ENCODE peak calls at places on chromosomes 12 and 14, in ten cellular contexts. K is hepatic stellate cell; W is choroid plexus epithelial cell; H is COR-L47; I is HuH-7; U is hepatocyte; Z is body of pancreas; S is globus pallidus; J is stimulated activated CD4-positive, alpha-beta T cell treated with anti-CD3 and anti-CD28 coated beads, Interleukin-15, amount 100 ng/mL, for 1 hour; Q is GDM1. O is an unnamed sample.

GRCh38 chr12:131775904-131776889 is 52.0 kb upstream of the MMP17 start:
- DNase-seq in K (no peak), W (no peak), H (no peak), I (no peak), U (no peak), Z (no peak), S (no peak), J (no peak), Q (no peak), O (no peak)

GRCh38 chr12:94379479-94380113 is 80.1 kb downstream of the CEP83 start:
- DNase-seq in K (no peak), W (no peak), H (no peak), I (no peak), U (no peak), Z (no peak), S (no peak), J (no peak), Q (no peak), O (no peak)

GRCh38 chr14:23078692-23079116 is 16.2 kb downstream of the ACIN1 start:
- DNase-seq in K (peak), W (peak), H (no peak), I (no peak), U (peak), Z (peak), S (peak), J (no peak), Q (no peak), O (no peak)

GRCh38 chr12:27480031-27480430 is 33.5 kb downstream of the SMCO2 start:
- DNase-seq in K (no peak), W (no peak), H (no peak), I (no peak), U (no peak), Z (no peak), S (no peak), J (no peak), Q (no peak), O (no peak)

GRCh38 chr14:24437020-24437735 is 5.4 kb downstream of the SDR39U1 start:
- DNase-seq in K (no peak), W (no peak), H (no peak), I (no peak), U (no peak), Z (no peak), S (no peak), J (no peak), Q (peak), O (no peak)

GRCh38 chr12:51270847-51271518 is 768 bp upstream of the SMAGP start:
- DNase-seq in K (peak), W (peak), H (no peak), I (peak), U (peak), Z (peak), S (no peak), J (no peak), Q (no peak), O (no peak)

GRCh38 chr12:128737292-128737966 is 86.3 kb downstream of the SLC15A4 start:
- DNase-seq in K (no peak), W (no peak), H (no peak), I (no peak), U (no peak), Z (no peak), S (no peak), J (no peak), Q (no peak), O (no peak)

GRCh38 chr12:115135800-115136211 is 451.8 kb upstream of the TBX3 start:
- DNase-seq in K (peak), W (peak), H (no peak), I (no peak), U (peak), Z (peak), S (peak), J (no peak), Q (no peak), O (no peak)

GRCh38 chr12:79934309-79935020 is 432 bp downstream of the PPP1R12A start:
- DNase-seq in K (peak), W (peak), H (no peak), I (peak), U (peak), Z (no peak), S (peak), J (peak), Q (peak), O (no peak)

GRCh38 chr12:29149691-29150382 is 759 bp downstream of the FAR2 start:
- DNase-seq in K (no peak), W (no peak), H (no peak), I (no peak), U (no peak), Z (no peak), S (no peak), J (no peak), Q (no peak), O (no peak)

GRCh38 chr14:51211149-51211548 is 28.9 kb upstream of the TMX1 start:
- DNase-seq in K (no peak), W (peak), H (peak), I (no peak), U (no peak), Z (peak), S (no peak), J (no peak), Q (no peak), O (no peak)

GRCh38 chr14:90275820-90276219 is 19.5 kb downstream of the PSMC1 start:
- DNase-seq in K (no peak), W (peak), H (no peak), I (no peak), U (no peak), Z (no peak), S (no peak), J (no peak), Q (no peak), O (no peak)

GRCh38 chr12:27305673-27306504 is 26.7 kb upstream of the BMAL2 start:
- DNase-seq in K (peak), W (peak), H (no peak), I (peak), U (peak), Z (no peak), S (peak), J (no peak), Q (no peak), O (no peak)

GRCh38 chr12:68951652-68952051 is 18.7 kb upstream of the CPM start:
- DNase-seq in K (no peak), W (peak), H (no peak), I (no peak), U (peak), Z (no peak), S (no peak), J (no peak), Q (no peak), O (no peak)

GRCh38 chr12:113316155-113316554 is 18.8 kb downstream of the SLC8B1 start:
- DNase-seq in K (no peak), W (no peak), H (no peak), I (no peak), U (no peak), Z (no peak), S (no peak), J (no peak), Q (no peak), O (no peak)

GRCh38 chr12:115354007-115354452 is 670.1 kb upstream of the TBX3 start:
- DNase-seq in K (peak), W (peak), H (no peak), I (no peak), U (peak), Z (peak), S (no peak), J (no peak), Q (no peak), O (no peak)

GRCh38 chr14:71716371-71716770 is 215.9 kb upstream of the RGS6 start:
- DNase-seq in K (no peak), W (peak), H (no peak), I (no peak), U (no peak), Z (no peak), S (no peak), J (no peak), Q (no peak), O (no peak)

GRCh38 chr14:49366416-49366815 is 219.8 kb downstream of the RPS29 start:
- DNase-seq in K (no peak), W (no peak), H (no peak), I (no peak), U (peak), Z (no peak), S (no peak), J (no peak), Q (no peak), O (no peak)

GRCh38 chr12:50275545-50275944 is 7.8 kb downstream of the LIMA1 start:
- DNase-seq in K (no peak), W (no peak), H (no peak), I (no peak), U (no peak), Z (peak), S (no peak), J (no peak), Q (peak), O (no peak)

GRCh38 chr12:76142305-76142704 is 57.8 kb upstream of the NAP1L1 start:
- DNase-seq in K (no peak), W (no peak), H (no peak), I (no peak), U (no peak), Z (no peak), S (no peak), J (no peak), Q (no peak), O (no peak)

GRCh38 chr14:103070263-103070885 is 13.0 kb upstream of the CDC42BPB start:
- DNase-seq in K (no peak), W (no peak), H (no peak), I (no peak), U (no peak), Z (no peak), S (no peak), J (no peak), Q (no peak), O (no peak)

GRCh38 chr14:28142400-28143015 is 624.1 kb upstream of the FOXG1 start:
- DNase-seq in K (no peak), W (peak), H (peak), I (no peak), U (peak), Z (no peak), S (peak), J (no peak), Q (no peak), O (no peak)

GRCh38 chr14:71551291-71551955 is 380.8 kb upstream of the RGS6 start:
- DNase-seq in K (peak), W (peak), H (no peak), I (no peak), U (peak), Z (no peak), S (no peak), J (no peak), Q (no peak), O (no peak)

GRCh38 chr12:21026302-21026701 is 104.7 kb upstream of the SLCO1B1 start:
- DNase-seq in K (no peak), W (peak), H (no peak), I (no peak), U (no peak), Z (no peak), S (no peak), J (no peak), Q (no peak), O (no peak)

GRCh38 chr12:43816168-43816567 is 10.1 kb upstream of the TWF1 start:
- DNase-seq in K (no peak), W (no peak), H (no peak), I (no peak), U (no peak), Z (no peak), S (no peak), J (no peak), Q (no peak), O (no peak)

GRCh38 chr12:59808317-59808910 is 212.6 kb downstream of the SLC16A7 start:
- DNase-seq in K (peak), W (peak), H (peak), I (peak), U (peak), Z (no peak), S (peak), J (no peak), Q (no peak), O (no peak)

GRCh38 chr12:96401061-96401871 is 1.0 kb upstream of the CDK17 start:
- DNase-seq in K (peak), W (peak), H (peak), I (peak), U (peak), Z (peak), S (peak), J (no peak), Q (no peak), O (peak)

GRCh38 chr12:57208946-57209282 is 7.7 kb upstream of the NXPH4 start:
- DNase-seq in K (no peak), W (no peak), H (no peak), I (no peak), U (no peak), Z (no peak), S (peak), J (no peak), Q (no peak), O (no peak)

GRCh38 chr12:32418903-32419519 is 19.7 kb downstream of the FGD4 start:
- DNase-seq in K (no peak), W (no peak), H (no peak), I (no peak), U (no peak), Z (no peak), S (no peak), J (no peak), Q (no peak), O (no peak)

GRCh38 chr14:104138891-104139459 is 588 bp downstream of the KIF26A start:
- DNase-seq in K (no peak), W (peak), H (no peak), I (no peak), U (no peak), Z (peak), S (no peak), J (no peak), Q (no peak), O (no peak)

GRCh38 chr12:26246483-26247164 is 51.3 kb downstream of the SSPN start:
- DNase-seq in K (no peak), W (no peak), H (no peak), I (peak), U (peak), Z (no peak), S (no peak), J (no peak), Q (no peak), O (no peak)

GRCh38 chr12:31353730-31354708 is 28.1 kb upstream of the SINHCAF start:
- DNase-seq in K (no peak), W (peak), H (no peak), I (peak), U (peak), Z (no peak), S (peak), J (no peak), Q (no peak), O (no peak)

GRCh38 chr12:62268956-62269355 is 8.8 kb downstream of the USP15 start:
- DNase-seq in K (no peak), W (peak), H (no peak), I (no peak), U (no peak), Z (no peak), S (no peak), J (no peak), Q (no peak), O (no peak)

GRCh38 chr12:6547987-6548386 is 7.9 kb downstream of the IFFO1 start:
- DNase-seq in K (peak), W (peak), H (no peak), I (no peak), U (no peak), Z (no peak), S (no peak), J (no peak), Q (no peak), O (no peak)

GRCh38 chr14:99418217-99418616 is 62.4 kb downstream of the SETD3 start:
- DNase-seq in K (no peak), W (no peak), H (no peak), I (no peak), U (no peak), Z (no peak), S (no peak), J (no peak), Q (no peak), O (no peak)

GRCh38 chr14:74945261-74945851 is 10.0 kb downstream of the PGF start:
- DNase-seq in K (no peak), W (no peak), H (peak), I (peak), U (peak), Z (peak), S (no peak), J (no peak), Q (no peak), O (no peak)

O was measured in SIG-M5.